ENCODE peak calls at places on chromosome 12, in five cellular contexts. H is effector memory CD4-positive, alpha-beta T cell; P is CD8-positive, alpha-beta T cell; E is uterus; B is pancreas. Q is an unnamed sample.
A peak's percentile ranks its signal among the peaks of the same experiment; 100 is the strongest.

GRCh38 chr12:79512068-79512467 is 178.7 kb downstream of the PAWR start:
- DNase-seq in P (no peak), B (no peak), H (no peak), E (no peak), Q (no peak)

GRCh38 chr12:118541071-118541470 is 164.7 kb downstream of the SUDS3 start:
- DNase-seq in B (no peak), E (no peak), P (no peak), H (no peak), Q (no peak)

GRCh38 chr12:40733871-40734270 is 41.6 kb downstream of the CNTN1 start:
- DNase-seq in E (no peak), P (no peak), H (no peak), B (no peak), Q (no peak)

GRCh38 chr12:13727707-13728147 is 253.7 kb downstream of the GRIN2B start:
- DNase-seq in B (no peak), H (no peak), P (no peak), E (no peak), Q (no peak)

GRCh38 chr12:118706437-118706836 is 274.9 kb upstream of the SRRM4 start:
- DNase-seq in E (no peak), B (no peak), H (no peak), P (no peak), Q (no peak)

GRCh38 chr12:11545438-11546330 is 103.8 kb upstream of the ETV6 start:
- DNase-seq in E (no peak), B (no peak), P (peak; percentile 44), H (peak; percentile 32), Q (no peak)

GRCh38 chr12:62604856-62605255 is 138.2 kb downstream of the MON2 start:
- DNase-seq in B (no peak), H (peak; percentile 15), E (no peak), P (no peak), Q (no peak)

GRCh38 chr12:51521554-51522276 is 69.3 kb upstream of the SCN8A start:
- DNase-seq in E (no peak), B (no peak), H (no peak), P (no peak), Q (no peak)

GRCh38 chr12:62335057-62335456 is 74.9 kb downstream of the USP15 start:
- DNase-seq in B (no peak), H (no peak), P (no peak), E (no peak), Q (no peak)

GRCh38 chr12:110689002-110689600 is at the start of gene HVCN1:
- DNase-seq in H (peak; percentile 31), P (peak; percentile 45), B (peak; percentile 21), E (peak; percentile 64), Q (peak; percentile 77)

GRCh38 chr12:63862187-63863107 is 17.9 kb downstream of the SRGAP1 start:
- DNase-seq in P (no peak), B (peak; percentile 66), H (no peak), E (no peak), Q (peak; percentile 44)

GRCh38 chr12:17609152-17609551 is 480.8 kb downstream of the RERGL start:
- DNase-seq in P (no peak), B (no peak), H (no peak), E (no peak), Q (no peak)

GRCh38 chr12:124392271-124392990 is 97.5 kb downstream of the RFLNA start:
- DNase-seq in E (no peak), B (peak; percentile 55), P (peak; percentile 13), H (no peak), Q (peak; percentile 64)

DNA sequence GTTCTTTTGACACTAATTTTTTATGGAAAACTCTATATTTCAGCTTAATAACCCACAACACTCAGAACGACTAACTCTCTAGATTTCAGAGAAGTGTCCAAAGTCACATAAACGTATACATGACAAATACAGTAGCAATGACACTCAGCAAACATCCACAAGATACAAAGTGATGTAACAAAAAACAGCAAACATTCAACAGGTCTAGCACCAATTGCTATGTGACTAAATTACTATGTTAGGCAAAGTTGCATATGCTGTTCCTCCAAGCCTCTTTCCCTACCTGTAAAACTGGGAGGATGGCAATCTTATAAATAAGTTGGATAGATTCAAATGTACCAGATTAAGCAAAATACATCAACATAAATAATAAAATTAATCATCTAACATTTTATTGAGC is 1.7 kb downstream of the RECQL start:
- DNase-seq in H (no peak), B (no peak), P (no peak), E (no peak), Q (no peak)
- H3K4me3 ChIP-seq in H (no peak overlapping the region), B (no peak overlapping the region), P (no peak overlapping the region), E (no peak overlapping the region), Q (peak overlapping the region; percentile 94)

DNA sequence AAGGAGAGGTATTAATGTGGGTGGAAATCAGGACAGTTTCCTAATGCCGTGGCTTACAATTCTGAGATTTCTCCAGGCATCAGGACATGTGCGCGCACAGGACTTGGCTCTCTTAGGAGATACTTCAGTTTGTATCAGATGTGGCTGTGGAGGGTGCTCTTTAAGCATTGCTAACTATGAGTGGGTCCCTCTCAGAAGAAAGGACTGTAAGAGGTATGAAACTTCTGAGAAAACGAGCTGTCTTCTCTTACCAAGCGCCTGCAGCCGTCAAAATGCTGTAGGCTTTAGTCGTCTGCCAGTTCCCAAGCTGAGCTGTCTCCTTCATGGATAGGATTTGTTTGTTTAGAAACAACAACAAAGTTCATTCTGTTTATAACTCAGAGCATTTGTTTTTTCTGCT is 16.1 kb upstream of the MANSC4 start:
- DNase-seq in P (no peak), E (no peak), B (no peak), H (no peak), Q (no peak)
- H3K36me3 ChIP-seq in P (no peaks in the 10 kb centered on the region), E (no peaks in the 10 kb centered on the region), B (peaks cover 6% of the 10 kb centered on the region), H (peaks cover 19% of the 10 kb centered on the region), Q (peaks cover 3% of the 10 kb centered on the region)

DNA sequence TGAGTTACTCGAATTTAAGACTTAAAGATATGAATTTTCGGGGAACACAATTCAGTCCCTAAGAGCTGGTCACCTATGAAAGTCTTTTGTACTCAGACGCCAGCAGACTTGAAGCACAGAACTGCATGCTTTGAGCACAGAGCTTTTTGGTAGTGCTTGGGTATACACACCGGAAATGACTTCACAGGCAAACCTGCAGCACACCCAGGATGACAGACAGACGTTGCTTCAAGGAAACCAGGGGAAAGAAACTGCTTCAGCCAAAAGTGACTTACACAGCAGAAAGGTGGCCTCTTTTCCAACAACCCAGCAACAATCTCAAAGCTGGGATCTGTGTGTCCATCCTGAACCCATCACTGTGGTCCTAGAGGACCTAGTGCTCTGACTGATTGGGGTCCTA is 975.1 kb downstream of the AACS start:
- DNase-seq in E (no peak), B (no peak), H (no peak), P (no peak), Q (no peak)
- H3K27ac ChIP-seq in E (no peak overlapping the region), B (no peak overlapping the region), H (no peak overlapping the region), P (no peak overlapping the region), Q (no peak overlapping the region)

GRCh38 chr12:116128779-116129178 is 148.7 kb downstream of the MED13L start:
- DNase-seq in P (no peak), H (no peak), B (no peak), E (no peak), Q (no peak)

GRCh38 chr12:116127858-116128257 is 149.6 kb downstream of the MED13L start:
- DNase-seq in B (no peak), E (no peak), P (no peak), H (no peak), Q (no peak)

GRCh38 chr12:116125084-116125483 is 152.4 kb downstream of the MED13L start:
- DNase-seq in H (no peak), B (no peak), P (no peak), E (no peak), Q (no peak)

GRCh38 chr12:116125981-116126566 is 151.4 kb downstream of the MED13L start:
- DNase-seq in P (no peak), B (no peak), E (no peak), H (no peak), Q (no peak)

DNA sequence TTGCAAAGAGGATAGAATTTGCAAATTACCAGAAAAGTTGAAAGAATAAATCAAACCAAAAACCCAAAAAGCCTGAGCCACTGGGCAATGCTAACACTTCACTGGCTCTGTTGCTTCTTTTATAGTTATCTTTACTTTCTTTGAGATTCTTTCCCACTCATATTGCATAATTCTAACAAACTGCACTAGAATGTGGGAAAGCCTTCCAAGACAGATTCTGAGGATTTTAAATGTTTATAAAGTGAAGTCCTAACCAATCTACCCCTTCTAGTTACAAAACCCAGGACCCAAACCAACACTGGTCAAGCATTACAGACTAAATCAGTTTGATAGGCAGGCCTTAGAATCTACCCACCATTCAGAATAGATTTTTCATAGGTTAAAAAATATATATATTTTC is 150.9 kb downstream of the MED13L start:
- DNase-seq in E (no peak), H (no peak), B (no peak), P (no peak), Q (no peak)
- H3K4me3 ChIP-seq in E (no peak overlapping the region), H (no peak overlapping the region), B (no peak overlapping the region), P (no peak overlapping the region), Q (no peak overlapping the region)

DNA sequence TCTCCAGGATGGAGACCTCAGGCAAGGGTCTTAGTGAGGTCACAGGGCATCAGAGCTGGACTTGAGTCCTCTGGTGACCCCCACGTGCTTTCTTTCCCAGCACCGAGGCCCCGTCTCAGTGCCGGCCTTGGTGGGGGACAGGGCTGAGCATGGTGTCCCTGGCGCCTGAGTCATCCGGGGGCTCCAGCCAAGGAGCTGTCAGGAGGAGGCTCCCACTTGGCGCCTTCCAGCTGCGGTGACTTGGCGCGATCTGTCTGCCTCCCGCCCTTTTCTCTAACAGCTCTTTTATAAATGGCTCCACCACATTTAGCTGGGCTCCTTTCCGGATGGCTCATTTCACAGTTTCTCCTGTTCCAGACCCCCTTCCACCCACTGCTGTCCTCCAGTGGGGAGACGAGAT is 60.4 kb downstream of the PRMT8 start:
- DNase-seq in P (no peak), H (no peak), B (no peak), E (peak; percentile 64), Q (no peak)
- H3K36me3 ChIP-seq in P (no peaks in the 10 kb centered on the region), H (no peaks in the 10 kb centered on the region), B (no peaks in the 10 kb centered on the region), E (no peaks in the 10 kb centered on the region), Q (no peaks in the 10 kb centered on the region)

GRCh38 chr12:49967777-49968250 is 4.9 kb upstream of the AQP6 start:
- DNase-seq in H (no peak), B (no peak), P (no peak), E (no peak), Q (no peak)
- H3K27ac ChIP-seq in H (no peak overlapping the region), B (no peak overlapping the region), P (no peak overlapping the region), E (no peak overlapping the region), Q (no peak overlapping the region)

GRCh38 chr12:53207042-53207441 is at the start of gene ITGB7:
- DNase-seq in B (no peak), P (peak; percentile 76), H (peak; percentile 45), E (no peak), Q (no peak)
- H3K4me3 ChIP-seq in B (no peak within 1 kb of the TSS), P (peak within 1 kb of the TSS; percentile 71), H (peak within 1 kb of the TSS; percentile 78), E (no peak within 1 kb of the TSS), Q (no peak within 1 kb of the TSS)